ENCODE peak calls at places on chromosomes 5 and 9, in seven cellular contexts. F is B cell, E is anterior cingulate cortex, A is AG04450, H is RKO, P is fibroblast of the conjunctiva, N is stomach. S is an unnamed sample.

GRCh38 chr5:751496-751895 is 33.0 kb downstream of the ZDHHC11B start:
- DNase-seq in E (no peak), F (no peak), A (no peak), N (no peak), P (no peak), H (no peak), S (no peak)

GRCh38 chr9:91163773-91164471 is 197.8 kb downstream of the AUH start:
- DNase-seq in N (no peak), H (no peak), F (peak), A (no peak), P (no peak), E (no peak), S (no peak)

GRCh38 chr5:54307583-54307982 is 2.8 kb downstream of the ARL15 start:
- DNase-seq in P (no peak), A (no peak), F (no peak), N (no peak), E (no peak), H (no peak), S (no peak)

GRCh38 chr9:83062011-83062652 is 810 bp downstream of the RASEF start:
- DNase-seq in F (no peak), E (no peak), A (no peak), N (peak), H (no peak), P (no peak), S (no peak)

GRCh38 chr9:16784002-16784401 is 86.5 kb downstream of the BNC2 start:
- DNase-seq in F (no peak), P (no peak), N (no peak), E (no peak), A (no peak), H (no peak), S (no peak)

GRCh38 chr5:140926903-140927573 is 939 bp downstream of the PCDHAC1 start:
- DNase-seq in E (no peak), A (no peak), N (no peak), H (no peak), P (no peak), F (no peak), S (no peak)

GRCh38 chr5:52777186-52777585 is 10.5 kb upstream of the ITGA1 start:
- DNase-seq in P (no peak), H (no peak), N (no peak), E (no peak), A (no peak), F (no peak), S (no peak)

GRCh38 chr9:110623462-110624025 is 44.0 kb upstream of the SVEP1 start:
- DNase-seq in F (no peak), H (peak), P (peak), N (peak), E (no peak), A (no peak), S (no peak)

GRCh38 chr5:159198063-159199036 is 11.0 kb downstream of the RNF145 start:
- DNase-seq in E (no peak), F (no peak), H (no peak), A (no peak), N (no peak), P (no peak), S (no peak)

GRCh38 chr5:177362871-177363507 is 5.3 kb downstream of the RGS14 start:
- DNase-seq in N (peak), P (no peak), H (peak), A (no peak), E (no peak), F (peak), S (no peak)

S was measured in AG09319.